ENCODE peak calls at places on chromosome 10, in five cellular contexts. I is sigmoid colon, O is tibial nerve, W is adrenal gland, U is H54. N is an unnamed sample.

GRCh38 chr10:43229208-43230061 is 37.4 kb downstream of the RASGEF1A start:
- DNase-seq in O (no peak), U (no peak), W (peak; percentile 26), I (peak; percentile 53), N (no peak)

GRCh38 chr10:19592276-19592675 is 224.0 kb upstream of the PLXDC2 start:
- DNase-seq in U (peak; percentile 12), O (no peak), I (no peak), W (peak; percentile 42), N (no peak)

GRCh38 chr10:100656479-100656878 is 88.9 kb upstream of the PAX2 start:
- DNase-seq in O (no peak), I (no peak), W (no peak), U (no peak), N (no peak)

GRCh38 chr10:36538945-36539586 is 586.3 kb upstream of the ANKRD30A start:
- DNase-seq in W (no peak), O (no peak), I (no peak), U (peak; percentile 19), N (no peak)

GRCh38 chr10:79562135-79562756 is 2.0 kb upstream of the SFTPA2 start:
- DNase-seq in I (no peak), W (peak; percentile 70), O (no peak), U (peak; percentile 63), N (peak; percentile 54)

GRCh38 chr10:88707429-88708110 is 1.5 kb downstream of the LIPK start:
- DNase-seq in I (no peak), O (no peak), U (peak; percentile 16), W (no peak), N (no peak)

GRCh38 chr10:19945275-19945674 is 129.0 kb downstream of the PLXDC2 start:
- DNase-seq in U (no peak), W (peak; percentile 56), I (no peak), O (no peak), N (no peak)

GRCh38 chr10:96047004-96047649 is 3.7 kb downstream of the CCNJ start:
- DNase-seq in O (no peak), U (no peak), I (no peak), W (no peak), N (no peak)

GRCh38 chr10:36163827-36164226 is 521.7 kb upstream of the FZD8 start:
- DNase-seq in W (no peak), I (no peak), U (no peak), O (no peak), N (no peak)

GRCh38 chr10:79246209-79246581 is 101.1 kb upstream of the PPIF start:
- DNase-seq in I (peak; percentile 92), O (peak; percentile 33), W (peak; percentile 90), U (no peak), N (no peak)

GRCh38 chr10:96416643-96417042 is 57.8 kb upstream of the OPALIN start:
- DNase-seq in I (peak; percentile 90), U (no peak), W (no peak), O (peak; percentile 56), N (no peak)

GRCh38 chr10:129502448-129502847 is 35.4 kb downstream of the MGMT start:
- DNase-seq in U (no peak), I (no peak), O (no peak), W (no peak), N (no peak)

GRCh38 chr10:13162013-13162364 is 631 bp downstream of the MCM10 start:
- DNase-seq in O (no peak), U (no peak), I (no peak), W (no peak), N (no peak)

GRCh38 chr10:120456143-120456625 is 843 bp upstream of the PLPP4 start:
- DNase-seq in U (no peak), I (no peak), O (no peak), W (no peak), N (no peak)

DNA sequence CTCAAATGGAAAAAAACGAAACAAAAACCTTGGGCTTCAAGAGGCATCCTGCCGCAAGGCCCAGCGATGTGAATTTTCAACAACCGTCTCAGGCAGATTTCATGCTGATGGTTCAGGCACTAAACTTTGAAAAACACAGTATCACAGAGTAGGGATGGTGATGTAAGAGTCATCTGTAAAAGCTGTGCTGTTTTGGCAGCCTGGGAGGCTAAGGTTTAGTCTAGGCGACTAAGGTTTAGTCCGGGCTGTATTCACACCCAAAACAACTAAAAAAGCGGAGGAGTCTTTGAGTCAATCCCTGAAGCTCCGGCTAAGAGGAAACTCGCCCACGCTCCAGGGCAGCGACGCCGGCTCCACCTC is 406 bp upstream of the MINPP1 start:
- DNase-seq in W (no peak), U (no peak), O (no peak), I (no peak), N (no peak)
- TF ChIP-seq POLR2A in W (no peak), U (no peak), O (no peak), I (no peak), N (no peak)

DNA sequence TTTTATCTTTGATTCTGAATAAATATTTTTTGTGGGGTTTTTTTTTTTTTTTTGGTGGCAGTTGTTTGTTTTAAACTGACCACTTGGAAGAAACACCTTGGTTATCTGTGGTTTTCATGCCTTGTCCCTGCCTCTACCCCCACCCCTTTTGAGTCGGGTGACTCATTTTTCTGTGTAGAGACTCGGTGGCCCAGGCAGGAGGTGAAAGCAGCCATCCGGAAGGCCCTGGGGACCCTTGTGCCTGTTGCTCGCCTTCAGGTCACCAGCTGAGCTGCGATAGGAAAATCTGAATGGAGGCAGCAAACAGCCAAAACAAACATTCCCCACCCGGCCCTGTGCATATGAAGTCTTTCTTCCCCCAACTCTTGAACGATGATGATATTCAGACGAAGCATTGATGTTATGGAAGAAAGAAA is 22.7 kb downstream of the CYP17A1 start:
- DNase-seq in O (peak; percentile 45), W (no peak), U (no peak), I (no peak), N (no peak)
- TF ChIP-seq POLR2A in O (no peak), W (no peak), U (no peak), I (no peak), N (no peak)

DNA sequence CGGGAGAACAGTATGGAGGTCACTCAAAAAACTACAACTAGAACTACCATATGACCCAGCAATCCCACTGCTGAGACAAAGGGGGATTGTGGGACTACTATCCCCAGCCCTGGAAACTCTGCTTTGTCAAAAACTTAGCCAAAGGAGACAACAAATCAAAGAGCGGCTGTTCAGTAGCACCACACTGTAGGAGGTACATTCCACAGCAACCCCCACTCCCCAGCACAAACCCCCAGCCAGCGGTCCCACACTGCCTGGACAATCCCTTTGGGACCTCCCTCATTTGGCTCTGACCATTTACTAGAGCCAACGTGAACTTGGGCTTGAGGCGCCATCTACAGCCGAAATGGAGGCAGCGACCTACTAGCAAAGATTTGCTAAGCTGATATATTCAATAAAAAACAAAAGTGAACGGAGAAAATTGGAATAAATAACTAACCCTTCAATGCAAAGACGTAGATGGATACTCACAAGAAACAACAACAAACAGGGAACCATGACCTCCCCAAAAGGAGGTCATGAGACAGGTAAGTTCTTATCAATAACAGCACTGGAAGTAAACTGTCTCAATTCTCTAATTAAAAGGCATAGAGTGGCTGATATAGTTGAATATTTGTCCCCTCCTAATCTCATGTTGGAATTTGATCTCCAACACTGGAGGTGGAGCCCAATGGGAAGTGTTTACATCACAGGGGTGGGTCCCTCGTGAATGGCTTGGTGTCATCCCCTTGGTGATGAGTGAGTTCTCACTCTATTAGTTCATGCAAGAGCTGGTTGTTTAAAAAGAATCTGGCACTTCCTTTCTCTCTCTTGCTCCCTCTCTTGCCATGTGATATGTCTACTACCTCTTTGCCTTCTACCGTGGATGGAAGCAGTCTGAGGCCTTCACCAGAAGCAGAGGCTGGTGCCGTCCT is 119.0 kb upstream of the KCNMA1 start:
- DNase-seq in U (peak; percentile 53), I (no peak), O (no peak), W (no peak), N (peak; percentile 50)
- TF ChIP-seq POLR2A in U (no peak), I (no peak), O (no peak), W (no peak), N (no peak)

GRCh38 chr10:97640174-97640867 is at the start of gene PI4K2A:
- DNase-seq in I (peak; percentile 99), O (peak; percentile 98), U (peak; percentile 98), W (peak; percentile 100), N (peak; percentile 100)
- TF ChIP-seq POLR2A in I (peak; percentile 68), O (peak; percentile 90), U (peak; percentile 69), W (peak; percentile 93), N (peak; percentile 92)

GRCh38 chr10:16891375-16892313 is 74.4 kb upstream of the RSU1 start:
- DNase-seq in I (peak; percentile 84), W (peak; percentile 62), U (no peak), O (peak; percentile 56), N (peak; percentile 2)
- TF ChIP-seq POLR2A in I (no peak), W (peak; percentile 28), U (peak; percentile 32), O (peak; percentile 35), N (peak; percentile 27)

GRCh38 chr10:34635111-34635510 is 180.0 kb downstream of the PARD3 start:
- DNase-seq in U (no peak), W (no peak), O (no peak), I (no peak), N (no peak)

GRCh38 chr10:34641913-34642558 is 173.1 kb downstream of the PARD3 start:
- DNase-seq in O (no peak), U (no peak), W (no peak), I (no peak), N (no peak)

GRCh38 chr10:34641147-34641912 is 173.8 kb downstream of the PARD3 start:
- DNase-seq in O (no peak), W (no peak), I (no peak), U (no peak), N (no peak)

GRCh38 chr10:34637419-34637911 is 177.6 kb downstream of the PARD3 start:
- DNase-seq in W (peak; percentile 72), O (peak; percentile 69), I (peak; percentile 78), U (peak; percentile 33), N (peak; percentile 35)

DNA sequence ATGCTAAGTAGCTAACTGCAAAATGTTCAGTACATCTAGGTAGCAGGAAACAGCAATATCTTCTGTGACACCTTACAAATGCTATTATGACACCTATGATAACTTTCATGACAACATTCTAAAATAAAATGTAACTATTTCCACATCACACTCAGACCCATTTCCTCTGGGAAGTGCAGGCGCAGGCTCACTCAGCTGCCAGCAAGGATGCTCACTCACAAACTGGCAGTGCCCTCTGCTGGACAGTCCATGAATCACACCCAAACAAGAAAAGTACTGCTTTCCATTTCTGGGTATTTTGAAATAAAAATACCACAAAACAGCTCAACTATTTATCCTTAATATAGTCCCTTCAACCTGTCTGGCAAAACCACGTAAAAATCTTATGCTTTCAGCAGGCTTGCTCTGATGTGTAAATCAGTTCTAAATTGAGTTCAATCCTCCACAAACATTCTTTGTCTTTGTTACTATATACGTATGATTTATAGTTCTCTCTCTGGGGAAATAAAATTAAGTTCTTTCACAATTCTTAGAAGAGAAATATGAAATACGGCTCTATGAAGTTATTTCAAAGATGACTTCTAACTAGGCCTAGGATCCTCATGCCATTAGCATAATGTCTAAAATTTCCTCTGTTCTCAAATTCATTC is 176.6 kb downstream of the PARD3 start:
- DNase-seq in W (peak; percentile 94), U (peak; percentile 38), O (peak; percentile 85), I (peak; percentile 95), N (peak; percentile 82)
- TF ChIP-seq POLR2A in W (no peak), U (no peak), O (no peak), I (no peak), N (no peak)

DNA sequence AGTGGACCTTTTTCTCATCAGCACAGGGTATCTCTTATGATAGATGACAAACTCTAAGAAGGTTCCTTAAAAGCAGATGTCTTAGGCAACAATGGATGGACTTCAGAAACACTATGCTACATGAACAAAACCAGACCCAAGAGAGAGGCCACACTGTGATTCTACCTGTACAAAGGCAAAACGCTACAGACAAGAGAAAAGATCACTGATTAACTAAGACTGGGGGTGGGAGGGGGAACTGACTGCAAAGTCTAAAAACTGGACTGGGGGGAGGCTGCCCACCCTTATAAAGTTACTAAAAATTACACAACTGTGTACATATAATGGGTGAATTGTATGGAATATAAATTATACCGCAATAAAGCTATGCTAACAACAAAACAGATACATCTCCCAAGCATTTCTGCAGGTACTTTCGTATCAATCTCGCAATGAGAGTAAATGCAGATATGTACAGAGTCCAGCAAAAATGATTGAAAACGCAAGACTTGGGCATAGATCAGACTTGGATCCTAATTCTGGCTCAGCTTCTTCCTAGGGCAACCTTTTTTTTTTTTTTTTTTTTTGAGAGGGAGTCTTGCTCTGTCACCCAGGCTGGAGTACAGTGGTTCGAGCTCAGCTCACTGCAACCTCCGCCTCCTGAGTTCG is 179.7 kb downstream of the FAM107B start:
- DNase-seq in I (no peak), W (no peak), U (no peak), O (no peak), N (no peak)
- TF ChIP-seq POLR2A in I (no peak), W (no peak), U (no peak), O (no peak), N (no peak)